ENCODE peak calls at places on chromosomes 11 and 22, in ten cellular contexts. J, K, C, U, Z, B, O, Y, L and P are unnamed samples.

GRCh38 chr11:78399136-78399535 is 18.5 kb downstream of the GAB2 start:
- DNase-seq in J (no peak), K (no peak), C (no peak), U (no peak), Z (no peak), B (no peak), O (no peak), Y (no peak), L (no peak), P (no peak)

GRCh38 chr11:444397-445144 is 2.8 kb upstream of the ANO9 start:
- DNase-seq in J (peak), K (no peak), C (no peak), U (no peak), Z (peak), B (peak), O (no peak), Y (peak), L (no peak), P (no peak)

GRCh38 chr11:44760477-44760872 is 33.7 kb downstream of the TSPAN18 start:
- DNase-seq in J (no peak), K (no peak), C (no peak), U (no peak), Z (no peak), B (no peak), O (no peak), Y (no peak), L (no peak), P (no peak)

GRCh38 chr11:73331138-73331916 is 23.3 kb downstream of the ARHGEF17 start:
- DNase-seq in J (peak), K (peak), C (no peak), U (no peak), Z (peak), B (no peak), O (no peak), Y (no peak), L (no peak), P (no peak)

GRCh38 chr22:49263101-49263500 is 564.6 kb downstream of the BRD1 start:
- DNase-seq in J (no peak), K (no peak), C (no peak), U (no peak), Z (no peak), B (no peak), O (no peak), Y (no peak), L (no peak), P (peak)

GRCh38 chr11:10654211-10655150 is 39.1 kb downstream of the IRAG1 start:
- DNase-seq in J (peak), K (no peak), C (no peak), U (no peak), Z (peak), B (peak), O (no peak), Y (peak), L (peak), P (no peak)

GRCh38 chr11:36222755-36223635 is 66.2 kb downstream of the COMMD9 start:
- DNase-seq in J (peak), K (no peak), C (no peak), U (no peak), Z (peak), B (no peak), O (no peak), Y (no peak), L (no peak), P (no peak)

GRCh38 chr11:120182357-120182756 is 28.5 kb upstream of the OAF start:
- DNase-seq in J (no peak), K (no peak), C (no peak), U (no peak), Z (no peak), B (no peak), O (no peak), Y (no peak), L (no peak), P (peak)

GRCh38 chr11:93895106-93895862 is 44.9 kb upstream of the VSTM5 start:
- DNase-seq in J (peak), K (no peak), C (peak), U (no peak), Z (peak), B (peak), O (no peak), Y (peak), L (peak), P (no peak)

GRCh38 chr11:86746509-86746908 is 53.8 kb upstream of the PRSS23 start:
- DNase-seq in J (no peak), K (no peak), C (no peak), U (no peak), Z (no peak), B (no peak), O (no peak), Y (no peak), L (no peak), P (no peak)

GRCh38 chr11:7595016-7595869 is 78.1 kb downstream of the CYB5R2 start:
- DNase-seq in J (no peak), K (no peak), C (no peak), U (no peak), Z (peak), B (no peak), O (no peak), Y (no peak), L (peak), P (no peak)

GRCh38 chr11:30360741-30361140 is 37.8 kb downstream of the ARL14EP start:
- DNase-seq in J (no peak), K (no peak), C (no peak), U (no peak), Z (no peak), B (peak), O (no peak), Y (no peak), L (no peak), P (no peak)

GRCh38 chr22:35150163-35151107 is 84.5 kb downstream of the ISX start:
- DNase-seq in J (peak), K (peak), C (peak), U (peak), Z (peak), B (peak), O (no peak), Y (peak), L (peak), P (no peak)

GRCh38 chr11:107780775-107781174 is 68.9 kb upstream of the SLN start:
- DNase-seq in J (no peak), K (no peak), C (no peak), U (no peak), Z (peak), B (no peak), O (no peak), Y (no peak), L (no peak), P (no peak)

GRCh38 chr11:13552784-13553183 is 57.0 kb upstream of the PTH start:
- DNase-seq in J (no peak), K (no peak), C (no peak), U (no peak), Z (no peak), B (no peak), O (no peak), Y (no peak), L (no peak), P (no peak)

GRCh38 chr11:119684361-119685072 is 44.5 kb downstream of the NECTIN1 start:
- DNase-seq in J (peak), K (no peak), C (no peak), U (no peak), Z (peak), B (peak), O (no peak), Y (no peak), L (no peak), P (no peak)

GRCh38 chr11:92528051-92528450 is 303.4 kb downstream of the FAT3 start:
- DNase-seq in J (no peak), K (no peak), C (no peak), U (no peak), Z (peak), B (peak), O (no peak), Y (no peak), L (no peak), P (no peak)

GRCh38 chr22:30245985-30246901 is at the start of gene LIF:
- DNase-seq in J (peak), K (no peak), C (no peak), U (no peak), Z (peak), B (peak), O (no peak), Y (no peak), L (no peak), P (no peak)

GRCh38 chr11:96229354-96229973 is 113.5 kb downstream of the MAML2 start:
- DNase-seq in J (no peak), K (no peak), C (no peak), U (no peak), Z (no peak), B (no peak), O (no peak), Y (no peak), L (peak), P (no peak)

GRCh38 chr11:19311306-19312030 is 70.7 kb upstream of the E2F8 start:
- DNase-seq in J (peak), K (peak), C (peak), U (no peak), Z (peak), B (peak), O (no peak), Y (peak), L (peak), P (no peak)

GRCh38 chr11:2889399-2890273 is 4.1 kb upstream of the CDKN1C start:
- DNase-seq in J (no peak), K (no peak), C (no peak), U (no peak), Z (no peak), B (no peak), O (no peak), Y (peak), L (no peak), P (no peak)

GRCh38 chr22:24440718-24441405 is 13.5 kb downstream of the ADORA2A start:
- DNase-seq in J (no peak), K (peak), C (no peak), U (no peak), Z (no peak), B (no peak), O (no peak), Y (no peak), L (no peak), P (peak)

GRCh38 chr11:69108030-69108429 is 47.7 kb upstream of the SMIM38 start:
- DNase-seq in J (no peak), K (peak), C (no peak), U (no peak), Z (no peak), B (no peak), O (no peak), Y (no peak), L (no peak), P (no peak)

GRCh38 chr22:24503137-24503850 is 8.2 kb downstream of the UPB1 start:
- DNase-seq in J (peak), K (peak), C (peak), U (peak), Z (peak), B (peak), O (peak), Y (peak), L (peak), P (peak)

GRCh38 chr11:116035972-116036371 is 531.8 kb upstream of the CADM1 start:
- DNase-seq in J (no peak), K (no peak), C (no peak), U (no peak), Z (no peak), B (no peak), O (no peak), Y (peak), L (no peak), P (no peak)